ENCODE peak calls at places on chromosomes 1 and 21, in ten cellular contexts. One of them, this sample, is unnamed. For H3K36me3, the result is how much of the 10 kb centered on the place peaks cover.

GRCh38 chr1:171270806-171271205 is 22.5 kb downstream of the FMO1 start:
- DNase-seq in PC-3: no peak
- DNase-seq in astrocyte: no peak
- DNase-seq in neural progenitor cell: no peak
- DNase-seq in ovary: no peak
- DNase-seq in CD8-positive, alpha-beta T cell: no peak
- DNase-seq in BJ: no peak
- DNase-seq in fibroblast of lung: no peak
- DNase-seq in IMR-90: no peak
- DNase-seq in suprapubic skin: no peak
- DNase-seq in this sample: no peak

GRCh38 chr1:190344454-190344853 is 133.2 kb downstream of the BRINP3 start:
- DNase-seq in fibroblast of lung: peak
- DNase-seq in suprapubic skin: no peak
- DNase-seq in IMR-90: no peak
- DNase-seq in PC-3: no peak
- DNase-seq in neural progenitor cell: no peak
- DNase-seq in CD8-positive, alpha-beta T cell: no peak
- DNase-seq in BJ: no peak
- DNase-seq in ovary: no peak
- DNase-seq in astrocyte: peak
- DNase-seq in this sample: no peak

GRCh38 chr1:64624446-64624766 is 120.5 kb upstream of the RAVER2 start:
- DNase-seq in suprapubic skin: no peak
- DNase-seq in BJ: peak
- DNase-seq in neural progenitor cell: no peak
- DNase-seq in astrocyte: peak
- DNase-seq in fibroblast of lung: peak
- DNase-seq in PC-3: peak
- DNase-seq in CD8-positive, alpha-beta T cell: no peak
- DNase-seq in IMR-90: peak
- DNase-seq in ovary: no peak
- DNase-seq in this sample: peak

GRCh38 chr1:19730793-19731192 is 66.1 kb downstream of the HTR6 start:
- DNase-seq in neural progenitor cell: peak
- DNase-seq in IMR-90: no peak
- DNase-seq in PC-3: no peak
- DNase-seq in fibroblast of lung: no peak
- DNase-seq in CD8-positive, alpha-beta T cell: no peak
- DNase-seq in astrocyte: no peak
- DNase-seq in BJ: no peak
- DNase-seq in ovary: no peak
- DNase-seq in suprapubic skin: no peak
- DNase-seq in this sample: no peak

GRCh38 chr1:202259705-202260104 is 66.1 kb downstream of the LGR6 start:
- DNase-seq in neural progenitor cell: no peak
- DNase-seq in PC-3: no peak
- DNase-seq in CD8-positive, alpha-beta T cell: no peak
- DNase-seq in astrocyte: no peak
- DNase-seq in suprapubic skin: no peak
- DNase-seq in ovary: no peak
- DNase-seq in fibroblast of lung: no peak
- DNase-seq in BJ: no peak
- DNase-seq in IMR-90: no peak
- DNase-seq in this sample: no peak

GRCh38 chr21:33828577-33828976 is 87.0 kb downstream of the ATP5PO start:
- DNase-seq in IMR-90: no peak
- DNase-seq in ovary: no peak
- DNase-seq in fibroblast of lung: no peak
- DNase-seq in neural progenitor cell: no peak
- DNase-seq in suprapubic skin: no peak
- DNase-seq in PC-3: no peak
- DNase-seq in CD8-positive, alpha-beta T cell: no peak
- DNase-seq in astrocyte: no peak
- DNase-seq in BJ: no peak
- DNase-seq in this sample: no peak

GRCh38 chr1:38138498-38139233 is 92.1 kb upstream of the POU3F1 start:
- DNase-seq in ovary: peak
- DNase-seq in IMR-90: peak
- DNase-seq in neural progenitor cell: peak
- DNase-seq in suprapubic skin: no peak
- DNase-seq in BJ: peak
- DNase-seq in astrocyte: peak
- DNase-seq in CD8-positive, alpha-beta T cell: no peak
- DNase-seq in fibroblast of lung: peak
- DNase-seq in PC-3: peak
- DNase-seq in this sample: peak

GRCh38 chr1:19620786-19621185 is 23.3 kb upstream of the NBL1 start:
- DNase-seq in IMR-90: peak
- DNase-seq in BJ: no peak
- DNase-seq in neural progenitor cell: no peak
- DNase-seq in ovary: no peak
- DNase-seq in fibroblast of lung: peak
- DNase-seq in suprapubic skin: no peak
- DNase-seq in CD8-positive, alpha-beta T cell: no peak
- DNase-seq in PC-3: no peak
- DNase-seq in astrocyte: peak
- DNase-seq in this sample: no peak

GRCh38 chr1:226962421-226963391 is 22.6 kb downstream of the COQ8A start:
- DNase-seq in PC-3: no peak
- DNase-seq in BJ: no peak
- DNase-seq in suprapubic skin: peak
- DNase-seq in neural progenitor cell: no peak
- DNase-seq in CD8-positive, alpha-beta T cell: no peak
- DNase-seq in ovary: no peak
- DNase-seq in IMR-90: no peak
- DNase-seq in fibroblast of lung: no peak
- DNase-seq in astrocyte: no peak
- DNase-seq in this sample: no peak

GRCh38 chr21:30695956-30696355 is 22.6 kb downstream of the KRTAP21-3 start:
- DNase-seq in astrocyte: no peak
- DNase-seq in PC-3: peak
- DNase-seq in ovary: no peak
- DNase-seq in CD8-positive, alpha-beta T cell: no peak
- DNase-seq in fibroblast of lung: no peak
- DNase-seq in neural progenitor cell: no peak
- DNase-seq in IMR-90: no peak
- DNase-seq in BJ: no peak
- DNase-seq in suprapubic skin: no peak
- DNase-seq in this sample: no peak

GRCh38 chr21:13937236-13937635 is 273.5 kb downstream of the LIPI start:
- DNase-seq in BJ: no peak
- DNase-seq in astrocyte: no peak
- DNase-seq in fibroblast of lung: no peak
- DNase-seq in ovary: no peak
- DNase-seq in PC-3: no peak
- DNase-seq in CD8-positive, alpha-beta T cell: no peak
- DNase-seq in neural progenitor cell: no peak
- DNase-seq in IMR-90: no peak
- DNase-seq in suprapubic skin: no peak
- DNase-seq in this sample: no peak

GRCh38 chr21:35969281-35969680 is 91.0 kb downstream of the SETD4 start:
- DNase-seq in ovary: no peak
- DNase-seq in neural progenitor cell: no peak
- DNase-seq in IMR-90: no peak
- DNase-seq in BJ: no peak
- DNase-seq in astrocyte: no peak
- DNase-seq in CD8-positive, alpha-beta T cell: no peak
- DNase-seq in PC-3: no peak
- DNase-seq in suprapubic skin: no peak
- DNase-seq in fibroblast of lung: no peak
- DNase-seq in this sample: no peak

GRCh38 chr1:152543808-152544207 is 22.8 kb downstream of the LCE3E start:
- DNase-seq in suprapubic skin: no peak
- DNase-seq in CD8-positive, alpha-beta T cell: no peak
- DNase-seq in neural progenitor cell: no peak
- DNase-seq in astrocyte: no peak
- DNase-seq in IMR-90: no peak
- DNase-seq in BJ: no peak
- DNase-seq in PC-3: peak
- DNase-seq in fibroblast of lung: no peak
- DNase-seq in ovary: no peak
- DNase-seq in this sample: peak
- TF ChIP-seq CTCF in suprapubic skin: no peak
- TF ChIP-seq CTCF in CD8-positive, alpha-beta T cell: no peak
- TF ChIP-seq CTCF in neural progenitor cell: no peak
- TF ChIP-seq CTCF in astrocyte: no peak
- TF ChIP-seq CTCF in IMR-90: peak
- TF ChIP-seq CTCF in BJ: peak
- TF ChIP-seq CTCF in PC-3: peak
- TF ChIP-seq CTCF in fibroblast of lung: no peak
- TF ChIP-seq CTCF in ovary: no peak
- TF ChIP-seq CTCF in this sample: peak

GRCh38 chr1:119483441-119484200 is 23.4 kb upstream of the HSD3B1 start:
- DNase-seq in ovary: no peak
- DNase-seq in fibroblast of lung: no peak
- DNase-seq in suprapubic skin: no peak
- DNase-seq in CD8-positive, alpha-beta T cell: no peak
- DNase-seq in BJ: no peak
- DNase-seq in IMR-90: no peak
- DNase-seq in neural progenitor cell: no peak
- DNase-seq in astrocyte: no peak
- DNase-seq in PC-3: no peak
- DNase-seq in this sample: no peak

GRCh38 chr1:119485246-119485645 is 21.8 kb upstream of the HSD3B1 start:
- DNase-seq in PC-3: no peak
- DNase-seq in neural progenitor cell: no peak
- DNase-seq in suprapubic skin: no peak
- DNase-seq in CD8-positive, alpha-beta T cell: no peak
- DNase-seq in IMR-90: no peak
- DNase-seq in fibroblast of lung: no peak
- DNase-seq in astrocyte: no peak
- DNase-seq in ovary: no peak
- DNase-seq in BJ: no peak
- DNase-seq in this sample: no peak

GRCh38 chr1:119480175-119480574 is 26.8 kb upstream of the HSD3B1 start:
- DNase-seq in PC-3: no peak
- DNase-seq in fibroblast of lung: no peak
- DNase-seq in CD8-positive, alpha-beta T cell: no peak
- DNase-seq in BJ: no peak
- DNase-seq in astrocyte: no peak
- DNase-seq in ovary: no peak
- DNase-seq in suprapubic skin: no peak
- DNase-seq in IMR-90: no peak
- DNase-seq in neural progenitor cell: no peak
- DNase-seq in this sample: no peak

GRCh38 chr1:119481951-119482350 is 25.1 kb upstream of the HSD3B1 start:
- DNase-seq in IMR-90: no peak
- DNase-seq in ovary: no peak
- DNase-seq in neural progenitor cell: no peak
- DNase-seq in suprapubic skin: no peak
- DNase-seq in CD8-positive, alpha-beta T cell: no peak
- DNase-seq in astrocyte: no peak
- DNase-seq in PC-3: no peak
- DNase-seq in fibroblast of lung: no peak
- DNase-seq in BJ: no peak
- DNase-seq in this sample: no peak

GRCh38 chr1:119482517-119483425 is 24.2 kb upstream of the HSD3B1 start:
- DNase-seq in IMR-90: no peak
- DNase-seq in astrocyte: no peak
- DNase-seq in fibroblast of lung: peak
- DNase-seq in BJ: no peak
- DNase-seq in ovary: no peak
- DNase-seq in neural progenitor cell: no peak
- DNase-seq in PC-3: no peak
- DNase-seq in suprapubic skin: no peak
- DNase-seq in CD8-positive, alpha-beta T cell: no peak
- DNase-seq in this sample: no peak
- H3K36me3 ChIP-seq in IMR-90: under half
- H3K36me3 ChIP-seq in astrocyte: under half
- H3K36me3 ChIP-seq in fibroblast of lung: under half
- H3K36me3 ChIP-seq in BJ: under half
- H3K36me3 ChIP-seq in ovary: under half
- H3K36me3 ChIP-seq in neural progenitor cell: under half
- H3K36me3 ChIP-seq in PC-3: under half
- H3K36me3 ChIP-seq in suprapubic skin: under half
- H3K36me3 ChIP-seq in CD8-positive, alpha-beta T cell: under half
- H3K36me3 ChIP-seq in this sample: under half

GRCh38 chr1:155872527-155872926 is 13.2 kb downstream of the SYT11 start:
- DNase-seq in astrocyte: no peak
- DNase-seq in PC-3: no peak
- DNase-seq in ovary: no peak
- DNase-seq in fibroblast of lung: no peak
- DNase-seq in neural progenitor cell: peak
- DNase-seq in CD8-positive, alpha-beta T cell: no peak
- DNase-seq in IMR-90: no peak
- DNase-seq in BJ: no peak
- DNase-seq in suprapubic skin: no peak
- DNase-seq in this sample: no peak

GRCh38 chr1:155873860-155874259 is 14.5 kb downstream of the SYT11 start:
- DNase-seq in BJ: no peak
- DNase-seq in ovary: no peak
- DNase-seq in neural progenitor cell: no peak
- DNase-seq in CD8-positive, alpha-beta T cell: no peak
- DNase-seq in IMR-90: peak
- DNase-seq in astrocyte: peak
- DNase-seq in suprapubic skin: no peak
- DNase-seq in PC-3: peak
- DNase-seq in fibroblast of lung: peak
- DNase-seq in this sample: peak

GRCh38 chr1:155867766-155868165 is 8.4 kb downstream of the SYT11 start:
- DNase-seq in IMR-90: no peak
- DNase-seq in BJ: no peak
- DNase-seq in fibroblast of lung: no peak
- DNase-seq in CD8-positive, alpha-beta T cell: no peak
- DNase-seq in astrocyte: no peak
- DNase-seq in ovary: no peak
- DNase-seq in PC-3: no peak
- DNase-seq in suprapubic skin: no peak
- DNase-seq in neural progenitor cell: no peak
- DNase-seq in this sample: no peak

DNA sequence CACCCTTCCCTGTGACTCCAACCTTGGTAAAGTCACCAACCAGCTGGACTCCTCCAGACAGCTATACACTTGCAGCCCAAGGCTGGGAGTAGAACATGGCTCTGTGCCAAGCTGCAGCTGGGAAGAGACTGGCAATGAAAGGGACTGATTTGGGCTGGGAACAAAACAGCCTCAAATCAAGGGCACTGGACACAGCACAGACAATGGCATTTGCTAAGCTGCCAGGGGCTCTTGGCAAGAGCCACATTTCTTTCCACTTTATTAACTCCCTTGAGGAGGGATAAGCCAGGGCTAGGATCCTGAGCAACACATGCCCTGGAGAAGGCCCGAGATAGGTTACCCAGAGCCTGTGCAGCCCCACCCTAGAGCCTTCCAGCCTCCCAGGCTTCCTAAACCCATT is 12.0 kb downstream of the SYT11 start:
- DNase-seq in neural progenitor cell: peak
- DNase-seq in astrocyte: no peak
- DNase-seq in fibroblast of lung: peak
- DNase-seq in BJ: no peak
- DNase-seq in suprapubic skin: no peak
- DNase-seq in CD8-positive, alpha-beta T cell: no peak
- DNase-seq in ovary: peak
- DNase-seq in PC-3: no peak
- DNase-seq in IMR-90: peak
- DNase-seq in this sample: no peak
- H3K4me3 ChIP-seq in neural progenitor cell: no peak
- H3K4me3 ChIP-seq in astrocyte: no peak
- H3K4me3 ChIP-seq in fibroblast of lung: no peak
- H3K4me3 ChIP-seq in BJ: no peak
- H3K4me3 ChIP-seq in suprapubic skin: no peak
- H3K4me3 ChIP-seq in CD8-positive, alpha-beta T cell: no peak
- H3K4me3 ChIP-seq in ovary: no peak
- H3K4me3 ChIP-seq in PC-3: no peak
- H3K4me3 ChIP-seq in IMR-90: no peak
- H3K4me3 ChIP-seq in this sample: no peak

GRCh38 chr1:21335088-21335678 is 44.9 kb upstream of the ECE1 start:
- DNase-seq in BJ: no peak
- DNase-seq in ovary: no peak
- DNase-seq in IMR-90: no peak
- DNase-seq in PC-3: no peak
- DNase-seq in neural progenitor cell: no peak
- DNase-seq in astrocyte: no peak
- DNase-seq in CD8-positive, alpha-beta T cell: no peak
- DNase-seq in suprapubic skin: no peak
- DNase-seq in fibroblast of lung: no peak
- DNase-seq in this sample: no peak
- TF ChIP-seq CTCF in BJ: no peak
- TF ChIP-seq CTCF in ovary: no peak
- TF ChIP-seq CTCF in IMR-90: no peak
- TF ChIP-seq CTCF in PC-3: peak
- TF ChIP-seq CTCF in neural progenitor cell: peak
- TF ChIP-seq CTCF in astrocyte: no peak
- TF ChIP-seq CTCF in CD8-positive, alpha-beta T cell: no peak
- TF ChIP-seq CTCF in suprapubic skin: no peak
- TF ChIP-seq CTCF in fibroblast of lung: no peak
- TF ChIP-seq CTCF in this sample: no peak